ENCODE peak calls at places on chromosomes 3 and 15, in eight cellular contexts. O, F, G, D, J, Z, L and C are unnamed samples.

GRCh38 chr3:141020139-141020940 is 30.8 kb upstream of the SPSB4 start:
- DNase-seq in O (no peak), F (no peak), G (no peak), D (no peak), J (no peak), Z (no peak), L (no peak), C (no peak)

GRCh38 chr3:152299243-152299976 is 30.7 kb downstream of the MBNL1 start:
- DNase-seq in O (no peak), F (no peak), G (no peak), D (peak; percentile 64), J (no peak), Z (no peak), L (no peak), C (no peak)

GRCh38 chr15:43776101-43776717 is 557 bp downstream of the ELL3 start:
- DNase-seq in O (no peak), F (peak; percentile 60), G (peak; percentile 26), D (no peak), J (no peak), Z (peak; percentile 63), L (no peak), C (peak; percentile 76)

GRCh38 chr3:187211532-187212274 is 14.4 kb downstream of the RTP1 start:
- DNase-seq in O (peak; percentile 26), F (no peak), G (no peak), D (no peak), J (no peak), Z (no peak), L (no peak), C (no peak)

GRCh38 chr15:101049856-101050646 is 130.9 kb downstream of the LRRK1 start:
- DNase-seq in O (no peak), F (peak; percentile 4), G (no peak), D (no peak), J (peak; percentile 37), Z (no peak), L (no peak), C (peak; percentile 41)

GRCh38 chr3:140277886-140278285 is 342.9 kb downstream of the CLSTN2 start:
- DNase-seq in O (no peak), F (no peak), G (no peak), D (no peak), J (no peak), Z (no peak), L (no peak), C (no peak)

GRCh38 chr3:197458179-197458707 is 97.5 kb downstream of the BDH1 start:
- DNase-seq in O (no peak), F (peak; percentile 27), G (no peak), D (peak; percentile 28), J (no peak), Z (no peak), L (no peak), C (peak; percentile 58)

GRCh38 chr3:173789530-173789929 is 392.0 kb downstream of the NLGN1 start:
- DNase-seq in O (peak; percentile 4), F (peak; percentile 39), G (no peak), D (no peak), J (no peak), Z (no peak), L (no peak), C (no peak)

GRCh38 chr3:48367201-48367600 is 4.8 kb upstream of the FBXW12 start:
- DNase-seq in O (peak; percentile 12), F (no peak), G (no peak), D (no peak), J (no peak), Z (peak; percentile 43), L (no peak), C (peak; percentile 27)

GRCh38 chr15:90001062-90001682 is at the start of gene ZNF710:
- DNase-seq in O (peak; percentile 80), F (peak; percentile 84), G (peak; percentile 64), D (peak; percentile 45), J (peak; percentile 67), Z (peak; percentile 86), L (no peak), C (peak; percentile 89)

GRCh38 chr15:68821190-68821897 is 649 bp upstream of the ANP32A start:
- DNase-seq in O (no peak), F (no peak), G (no peak), D (peak; percentile 13), J (no peak), Z (no peak), L (no peak), C (no peak)

GRCh38 chr15:40063563-40064011 is 24.6 kb upstream of the SRP14 start:
- DNase-seq in O (no peak), F (no peak), G (no peak), D (no peak), J (no peak), Z (no peak), L (no peak), C (no peak)

GRCh38 chr15:101540480-101541239 is 51.2 kb upstream of the PCSK6 start:
- DNase-seq in O (no peak), F (no peak), G (no peak), D (no peak), J (no peak), Z (no peak), L (no peak), C (no peak)

GRCh38 chr3:35664460-35664919 is 25.2 kb downstream of the ARPP21 start:
- DNase-seq in O (peak; percentile 81), F (peak; percentile 30), G (peak; percentile 70), D (no peak), J (peak; percentile 46), Z (peak; percentile 47), L (no peak), C (no peak)

GRCh38 chr3:66498718-66499611 is 1.9 kb downstream of the LRIG1 start:
- DNase-seq in O (no peak), F (no peak), G (peak; percentile 51), D (no peak), J (peak; percentile 55), Z (no peak), L (no peak), C (no peak)

GRCh38 chr15:75230016-75230343 is 28.2 kb upstream of the GOLGA6C start:
- DNase-seq in O (no peak), F (no peak), G (no peak), D (no peak), J (no peak), Z (no peak), L (no peak), C (no peak)

GRCh38 chr15:40693904-40694705 is 869 bp upstream of the RAD51 start:
- DNase-seq in O (peak; percentile 6), F (no peak), G (no peak), D (no peak), J (no peak), Z (no peak), L (no peak), C (no peak)

GRCh38 chr3:24480497-24480896 is 14.2 kb downstream of the THRB start:
- DNase-seq in O (no peak), F (no peak), G (no peak), D (no peak), J (no peak), Z (no peak), L (no peak), C (no peak)

GRCh38 chr3:98782826-98783500 is 19.8 kb downstream of the ST3GAL6 start:
- DNase-seq in O (no peak), F (no peak), G (no peak), D (no peak), J (no peak), Z (no peak), L (no peak), C (no peak)

GRCh38 chr3:119530418-119530817 is 29.0 kb downstream of the CD80 start:
- DNase-seq in O (no peak), F (no peak), G (no peak), D (no peak), J (no peak), Z (no peak), L (no peak), C (no peak)

GRCh38 chr3:170839518-170840100 is 30.4 kb downstream of the RPL22L1 start:
- DNase-seq in O (no peak), F (no peak), G (no peak), D (no peak), J (no peak), Z (peak; percentile 23), L (no peak), C (no peak)
- H3K27me3 ChIP-seq in O (no peaks in the 10 kb centered on the region), F (peaks cover 2% of the 10 kb centered on the region), G (peaks cover 2% of the 10 kb centered on the region), D (peaks cover 38% of the 10 kb centered on the region), J (no peaks in the 10 kb centered on the region), Z (no peaks in the 10 kb centered on the region), L (peaks cover 1% of the 10 kb centered on the region), C (no peaks in the 10 kb centered on the region)

DNA sequence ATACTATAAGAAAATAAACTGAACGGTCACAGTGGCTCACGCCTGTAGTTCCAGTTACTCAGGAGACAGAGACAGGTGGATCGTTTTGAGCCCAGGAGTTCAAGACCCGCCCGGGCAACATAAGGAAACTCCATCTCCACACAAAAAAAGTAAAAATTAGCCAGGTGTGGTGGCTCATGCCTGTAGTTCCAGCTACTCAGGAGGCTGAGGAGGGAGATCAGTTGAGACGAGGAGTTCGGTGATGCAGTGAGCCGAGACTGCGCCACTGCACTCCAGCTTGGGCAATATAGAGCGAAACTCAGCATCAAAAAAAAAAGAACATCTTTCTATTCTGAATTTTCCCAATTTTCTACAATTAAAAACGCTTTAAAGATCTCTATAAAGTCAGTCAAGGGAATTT is 1.0 kb upstream of the SEC62 start:
- DNase-seq in O (no peak), F (no peak), G (no peak), D (no peak), J (no peak), Z (no peak), L (no peak), C (no peak)
- H3K4me3 ChIP-seq in O (no peak overlapping the region), F (peak overlapping the region; percentile 31), G (peak overlapping the region; percentile 75), D (peak overlapping the region; percentile 97), J (no peak overlapping the region), Z (no peak overlapping the region), L (no peak overlapping the region), C (peak overlapping the region; percentile 93)

GRCh38 chr15:56160966-56161365 is 82.7 kb downstream of the RFX7 start:
- DNase-seq in O (peak; percentile 15), F (no peak), G (no peak), D (no peak), J (no peak), Z (peak; percentile 56), L (no peak), C (no peak)
- H3K36me3 ChIP-seq in O (no peaks in the 10 kb centered on the region), F (no peaks in the 10 kb centered on the region), G (no peaks in the 10 kb centered on the region), D (peaks cover 8% of the 10 kb centered on the region), J (no peaks in the 10 kb centered on the region), Z (no peaks in the 10 kb centered on the region), L (no peaks in the 10 kb centered on the region), C (no peaks in the 10 kb centered on the region)

GRCh38 chr3:17078885-17079465 is 194.2 kb downstream of the PLCL2 start:
- DNase-seq in O (no peak), F (no peak), G (no peak), D (no peak), J (no peak), Z (no peak), L (no peak), C (no peak)
- H3K27me3 ChIP-seq in O (no peaks in the 10 kb centered on the region), F (no peaks in the 10 kb centered on the region), G (no peaks in the 10 kb centered on the region), D (no peaks in the 10 kb centered on the region), J (no peaks in the 10 kb centered on the region), Z (no peaks in the 10 kb centered on the region), L (no peaks in the 10 kb centered on the region), C (no peaks in the 10 kb centered on the region)

GRCh38 chr15:79430901-79431635 is 1.1 kb upstream of the MINAR1 start:
- DNase-seq in O (peak; percentile 9), F (no peak), G (no peak), D (no peak), J (no peak), Z (peak; percentile 35), L (no peak), C (peak; percentile 43)
- H3K4me3 ChIP-seq in O (peak overlapping the region; percentile 53), F (peak overlapping the region; percentile 72), G (peak overlapping the region; percentile 51), D (no peak overlapping the region), J (peak overlapping the region; percentile 53), Z (peak overlapping the region; percentile 28), L (peak overlapping the region; percentile 49), C (peak overlapping the region; percentile 54)